ENCODE peak calls at places on chromosomes 7 and 10, in nine cellular contexts. T, C, K, Y, P, N, I, J and D are unnamed samples.

GRCh38 chr10:80110986-80111385 is 21.5 kb upstream of the PLAC9 start:
- DNase-seq in T (no peak), C (no peak), K (no peak), Y (no peak), P (no peak), N (no peak), I (no peak), J (no peak), D (no peak)

GRCh38 chr7:26061340-26062239 is 90.4 kb upstream of the NFE2L3 start:
- DNase-seq in T (peak; percentile 85), C (peak; percentile 80), K (no peak), Y (no peak), P (peak; percentile 78), N (peak; percentile 10), I (peak; percentile 40), J (peak; percentile 73), D (peak; percentile 26)

GRCh38 chr10:123945506-123945905 is 53.9 kb upstream of the CPXM2 start:
- DNase-seq in T (no peak), C (no peak), K (no peak), Y (peak; percentile 53), P (no peak), N (peak; percentile 5), I (peak; percentile 52), J (no peak), D (peak; percentile 74)

GRCh38 chr7:91569702-91570457 is 305.6 kb downstream of the FZD1 start:
- DNase-seq in T (no peak), C (no peak), K (no peak), Y (no peak), P (no peak), N (no peak), I (no peak), J (no peak), D (peak; percentile 43)

GRCh38 chr7:69445549-69445948 is 152.7 kb upstream of the AUTS2 start:
- DNase-seq in T (no peak), C (no peak), K (no peak), Y (no peak), P (no peak), N (no peak), I (no peak), J (no peak), D (no peak)

GRCh38 chr10:118729641-118730258 is 25.0 kb downstream of the CACUL1 start:
- DNase-seq in T (no peak), C (no peak), K (no peak), Y (no peak), P (no peak), N (no peak), I (no peak), J (no peak), D (no peak)

GRCh38 chr7:124992881-124993562 is 63.4 kb upstream of the POT1 start:
- DNase-seq in T (peak; percentile 33), C (no peak), K (no peak), Y (peak; percentile 36), P (no peak), N (no peak), I (peak; percentile 77), J (no peak), D (peak; percentile 60)

GRCh38 chr7:78968951-78969350 is 484.5 kb downstream of the MAGI2 start:
- DNase-seq in T (no peak), C (no peak), K (no peak), Y (no peak), P (no peak), N (no peak), I (no peak), J (no peak), D (no peak)

GRCh38 chr10:46516660-46517416 is 39.6 kb downstream of the GPRIN2 start:
- DNase-seq in T (peak; percentile 25), C (no peak), K (peak; percentile 30), Y (peak; percentile 78), P (no peak), N (peak; percentile 49), I (peak; percentile 87), J (peak; percentile 26), D (peak; percentile 92)

GRCh38 chr7:31370610-31371009 is 30.1 kb upstream of the NEUROD6 start:
- DNase-seq in T (no peak), C (no peak), K (no peak), Y (no peak), P (no peak), N (no peak), I (no peak), J (no peak), D (no peak)

GRCh38 chr7:5139998-5140397 is 50.0 kb upstream of the WIPI2 start:
- DNase-seq in T (peak; percentile 42), C (peak; percentile 26), K (peak; percentile 69), Y (no peak), P (peak; percentile 55), N (no peak), I (peak; percentile 40), J (no peak), D (peak; percentile 3)

GRCh38 chr7:1548438-1548831 is 7.6 kb downstream of the TMEM184A start:
- DNase-seq in T (no peak), C (no peak), K (no peak), Y (no peak), P (no peak), N (no peak), I (no peak), J (no peak), D (no peak)